ENCODE peak calls at places on chromosomes 12 and 14, in seven cellular contexts. G is A549, Q is tibial nerve, K is upper lobe of left lung, M is HepG2, S is stomach, P is ovary. F is an unnamed sample.

GRCh38 chr12:111085100-111085499 is 164.7 kb upstream of the MYL2 start:
- DNase-seq in G (no peak), Q (no peak), K (no peak), M (no peak), S (no peak), P (no peak), F (no peak)

GRCh38 chr14:22097606-22098292 is 424.1 kb upstream of the OR4E1 start:
- DNase-seq in G (no peak), Q (no peak), K (no peak), M (no peak), S (no peak), P (no peak), F (no peak)

GRCh38 chr12:112848972-112849371 is 57.4 kb downstream of the RPH3A start:
- DNase-seq in G (no peak), Q (no peak), K (no peak), M (no peak), S (no peak), P (no peak), F (no peak)

GRCh38 chr12:10936495-10936894 is 2.6 kb downstream of the TAS2R14 start:
- DNase-seq in G (no peak), Q (no peak), K (no peak), M (no peak), S (no peak), P (no peak), F (no peak)

GRCh38 chr12:646303-647038 is 16.8 kb downstream of the NINJ2 start:
- DNase-seq in G (peak; percentile 58), Q (peak; percentile 64), K (peak; percentile 88), M (peak; percentile 95), S (peak; percentile 73), P (peak; percentile 56), F (no peak)

GRCh38 chr14:72024504-72024903 is 92.3 kb downstream of the RGS6 start:
- DNase-seq in G (no peak), Q (no peak), K (no peak), M (no peak), S (no peak), P (no peak), F (no peak)

GRCh38 chr14:36947362-36947761 is 225.0 kb downstream of the SLC25A21 start:
- DNase-seq in G (no peak), Q (no peak), K (no peak), M (no peak), S (no peak), P (no peak), F (no peak)

GRCh38 chr12:132523576-132524331 is 33.8 kb downstream of the FBRSL1 start:
- DNase-seq in G (peak; percentile 69), Q (peak; percentile 55), K (peak; percentile 67), M (peak; percentile 32), S (peak; percentile 79), P (peak; percentile 67), F (no peak)

GRCh38 chr14:84857571-84857970 is 672.4 kb upstream of the FLRT2 start:
- DNase-seq in G (no peak), Q (no peak), K (no peak), M (no peak), S (no peak), P (no peak), F (no peak)

GRCh38 chr14:66827182-66827581 is 319.2 kb downstream of the GPHN start:
- DNase-seq in G (no peak), Q (no peak), K (no peak), M (no peak), S (no peak), P (no peak), F (no peak)

GRCh38 chr12:49909826-49910225 is 6.1 kb upstream of the FAIM2 start:
- DNase-seq in G (no peak), Q (no peak), K (peak; percentile 30), M (peak; percentile 35), S (peak; percentile 77), P (no peak), F (no peak)

GRCh38 chr12:23911574-23911973 is 37.9 kb downstream of the SOX5 start:
- DNase-seq in G (no peak), Q (no peak), K (no peak), M (no peak), S (no peak), P (no peak), F (no peak)

GRCh38 chr14:61347771-61348443 is 26.5 kb downstream of the PRKCH start:
- DNase-seq in G (no peak), Q (no peak), K (no peak), M (no peak), S (no peak), P (no peak), F (no peak)
- H3K4me1 ChIP-seq in G (peaks cover 6% of the 10 kb centered on the region), Q (no peaks in the 10 kb centered on the region), K (peaks cover 63% of the 10 kb centered on the region), M (no peaks in the 10 kb centered on the region), S (peaks cover 4% of the 10 kb centered on the region), P (no peaks in the 10 kb centered on the region), F (peaks cover 56% of the 10 kb centered on the region)

GRCh38 chr14:103000291-103000921 is 56.9 kb downstream of the CDC42BPB start:
- DNase-seq in G (no peak), Q (no peak), K (no peak), M (no peak), S (no peak), P (no peak), F (no peak)
- TF ChIP-seq EP300 in G (no peak), Q (no peak), K (no peak), M (no peak), S (no peak), P (no peak), F (no peak)

GRCh38 chr14:90518941-90519256 is 122.1 kb downstream of the CALM1 start:
- DNase-seq in G (peak; percentile 46), Q (no peak), K (no peak), M (peak; percentile 53), S (peak; percentile 51), P (no peak), F (no peak)

GRCh38 chr14:90521121-90521929 is 124.5 kb downstream of the CALM1 start:
- DNase-seq in G (no peak), Q (no peak), K (no peak), M (no peak), S (peak; percentile 55), P (peak; percentile 67), F (no peak)

GRCh38 chr14:90518075-90518940 is 121.5 kb downstream of the CALM1 start:
- DNase-seq in G (no peak), Q (no peak), K (no peak), M (no peak), S (peak; percentile 46), P (no peak), F (no peak)

GRCh38 chr14:90520326-90520725 is 123.5 kb downstream of the CALM1 start:
- DNase-seq in G (no peak), Q (no peak), K (no peak), M (no peak), S (no peak), P (no peak), F (no peak)

GRCh38 chr14:90519262-90519920 is 122.6 kb downstream of the CALM1 start:
- DNase-seq in G (no peak), Q (no peak), K (no peak), M (no peak), S (no peak), P (no peak), F (no peak)
- TF ChIP-seq CTCF in G (no peak), Q (no peak), K (no peak), M (no peak), S (no peak), P (no peak), F (peak; percentile 2)

GRCh38 chr14:100239840-100240724 is 1.1 kb downstream of the YY1 start:
- DNase-seq in G (peak; percentile 91), Q (peak; percentile 72), K (peak; percentile 89), M (peak; percentile 75), S (peak; percentile 89), P (peak; percentile 88), F (peak; percentile 94)
- H3K4me1 ChIP-seq in G (peaks cover 42% of the 10 kb centered on the region), Q (peaks cover 36% of the 10 kb centered on the region), K (peaks cover 49% of the 10 kb centered on the region), M (peaks cover 62% of the 10 kb centered on the region), S (peaks cover 68% of the 10 kb centered on the region), P (peaks cover 9% of the 10 kb centered on the region), F (peaks cover 60% of the 10 kb centered on the region)

DNA sequence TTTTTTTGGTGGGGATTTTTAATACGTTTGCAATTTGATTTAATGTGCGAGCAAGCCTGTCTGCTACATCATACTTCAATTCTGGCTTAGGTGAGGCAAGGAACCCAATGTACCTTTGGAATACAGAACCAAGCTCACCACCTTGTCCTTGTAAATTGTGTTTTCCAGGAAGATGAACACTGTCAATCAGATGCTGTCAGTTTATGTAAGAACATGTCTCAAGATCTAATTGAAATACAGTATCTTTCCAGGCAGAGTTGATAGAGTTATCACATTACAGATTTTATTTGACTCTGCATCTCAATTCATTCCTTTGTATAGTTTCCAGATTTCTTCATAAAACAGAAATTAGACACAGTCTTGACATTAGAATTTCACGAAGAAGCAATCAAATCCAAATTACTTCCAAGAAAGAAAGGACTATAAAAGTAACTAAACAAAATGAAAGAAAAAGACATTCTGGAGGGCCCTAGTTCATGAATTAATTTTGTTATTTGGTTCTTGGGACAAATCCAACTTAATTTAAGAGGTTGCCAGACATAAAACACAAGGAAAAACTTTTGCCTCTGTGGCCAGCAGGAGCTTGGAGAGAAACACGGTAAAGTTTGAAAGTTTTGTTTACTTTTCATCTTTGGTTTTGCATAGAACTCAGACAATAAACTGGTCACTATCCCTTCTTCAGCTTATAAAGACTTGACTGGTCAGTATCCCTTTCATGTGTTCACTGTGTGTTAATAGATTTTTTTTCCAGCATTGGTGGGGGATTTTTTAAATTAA is 16.4 kb upstream of the MED13L start:
- DNase-seq in G (no peak), Q (no peak), K (no peak), M (no peak), S (no peak), P (no peak), F (no peak)
- TF ChIP-seq EP300 in G (no peak), Q (no peak), K (no peak), M (no peak), S (no peak), P (no peak), F (no peak)

DNA sequence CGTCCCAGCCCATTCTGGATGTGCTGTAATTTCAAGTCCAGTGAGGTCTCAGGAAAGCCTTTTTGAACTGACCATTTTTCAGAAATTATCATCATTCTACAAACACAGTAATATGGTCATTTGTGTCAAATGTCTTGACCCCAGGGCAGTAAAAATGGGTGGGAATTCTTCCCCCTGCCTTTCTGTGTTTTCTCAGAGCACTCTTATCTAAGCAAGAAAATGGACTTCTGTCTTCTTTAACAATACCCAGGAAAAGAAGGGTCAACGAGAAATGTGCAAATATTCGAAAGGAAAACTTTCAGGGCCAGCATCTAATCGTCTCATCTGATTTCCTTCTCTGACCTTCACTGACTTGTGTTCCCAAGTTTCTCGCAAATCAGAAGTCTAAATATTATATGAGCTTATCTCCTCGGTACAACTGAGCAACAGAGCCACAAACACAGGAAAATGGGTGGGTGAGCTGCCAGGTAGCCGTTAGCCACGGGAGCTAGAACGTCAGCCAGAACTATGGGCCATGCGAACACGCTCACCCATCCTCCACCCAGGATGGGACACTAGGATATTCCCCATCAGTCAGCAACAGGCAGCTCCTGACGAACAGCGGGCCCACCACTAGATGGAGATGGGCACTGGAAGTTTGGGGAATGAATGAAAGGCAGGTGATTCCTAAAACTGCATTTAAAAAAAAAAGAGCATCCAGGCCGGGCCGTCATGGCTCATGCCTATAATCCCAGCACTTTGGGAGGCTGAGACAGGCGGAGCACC is 57.1 kb downstream of the VWF start:
- DNase-seq in G (peak; percentile 69), Q (peak; percentile 32), K (peak; percentile 46), M (peak; percentile 56), S (peak; percentile 40), P (no peak), F (no peak)
- TF ChIP-seq CTCF in G (peak; percentile 53), Q (peak; percentile 27), K (peak; percentile 30), M (peak; percentile 73), S (no peak), P (no peak), F (no peak)